ENCODE peak calls at places on chromosomes 5 and 9, in five cellular contexts. One of them, this sample, is unnamed.

GRCh38 chr9:7520396-7520795 is 279.2 kb downstream of the DMAC1 start:
- DNase-seq in IMR-90: no peak
- DNase-seq in A549: no peak
- DNase-seq in K562: no peak
- DNase-seq in HepG2: no peak
- DNase-seq in this sample: no peak

GRCh38 chr5:74042559-74043357 is 416.8 kb downstream of the ARHGEF28 start:
- DNase-seq in IMR-90: peak; percentile 81
- DNase-seq in A549: peak; percentile 50
- DNase-seq in K562: no peak
- DNase-seq in HepG2: no peak
- DNase-seq in this sample: no peak

GRCh38 chr9:72092820-72093219 is 32.4 kb upstream of the C9orf57 start:
- DNase-seq in IMR-90: no peak
- DNase-seq in A549: no peak
- DNase-seq in K562: no peak
- DNase-seq in HepG2: no peak
- DNase-seq in this sample: no peak

GRCh38 chr5:158051036-158051435 is 192.1 kb upstream of the CLINT1 start:
- DNase-seq in IMR-90: no peak
- DNase-seq in A549: no peak
- DNase-seq in K562: no peak
- DNase-seq in HepG2: no peak
- DNase-seq in this sample: no peak

GRCh38 chr9:72596451-72597180 is 75.2 kb downstream of the TMC1 start:
- DNase-seq in IMR-90: no peak
- DNase-seq in A549: no peak
- DNase-seq in K562: no peak
- DNase-seq in HepG2: no peak
- DNase-seq in this sample: no peak

GRCh38 chr9:24391095-24391494 is 154.6 kb downstream of the IZUMO3 start:
- DNase-seq in IMR-90: no peak
- DNase-seq in A549: no peak
- DNase-seq in K562: no peak
- DNase-seq in HepG2: no peak
- DNase-seq in this sample: no peak

GRCh38 chr5:107781451-107781850 is 110.7 kb upstream of the EFNA5 start:
- DNase-seq in IMR-90: peak; percentile 48
- DNase-seq in A549: no peak
- DNase-seq in K562: no peak
- DNase-seq in HepG2: no peak
- DNase-seq in this sample: no peak

GRCh38 chr5:141560725-141561483 is 57.9 kb downstream of the DIAPH1 start:
- DNase-seq in IMR-90: peak; percentile 98
- DNase-seq in A549: peak; percentile 73
- DNase-seq in K562: peak; percentile 65
- DNase-seq in HepG2: peak; percentile 10
- DNase-seq in this sample: no peak

GRCh38 chr9:7298123-7298522 is 501.5 kb downstream of the DMAC1 start:
- DNase-seq in IMR-90: no peak
- DNase-seq in A549: no peak
- DNase-seq in K562: no peak
- DNase-seq in HepG2: no peak
- DNase-seq in this sample: peak; percentile 92

GRCh38 chr9:76255781-76256455 is 138.3 kb downstream of the RFK start:
- DNase-seq in IMR-90: peak; percentile 98
- DNase-seq in A549: peak; percentile 21
- DNase-seq in K562: no peak
- DNase-seq in HepG2: no peak
- DNase-seq in this sample: no peak

GRCh38 chr9:73133042-73133651 is 18.5 kb upstream of the ANXA1 start:
- DNase-seq in IMR-90: no peak
- DNase-seq in A549: no peak
- DNase-seq in K562: no peak
- DNase-seq in HepG2: no peak
- DNase-seq in this sample: no peak

GRCh38 chr9:122226142-122226757 is 2.5 kb downstream of the LHX6 start:
- DNase-seq in IMR-90: no peak
- DNase-seq in A549: no peak
- DNase-seq in K562: no peak
- DNase-seq in HepG2: no peak
- DNase-seq in this sample: no peak

GRCh38 chr9:102842421-102842820 is 152.7 kb upstream of the CYLC2 start:
- DNase-seq in IMR-90: no peak
- DNase-seq in A549: no peak
- DNase-seq in K562: no peak
- DNase-seq in HepG2: no peak
- DNase-seq in this sample: no peak

GRCh38 chr5:131079232-131079631 is 85.8 kb downstream of the HINT1 start:
- DNase-seq in IMR-90: no peak
- DNase-seq in A549: no peak
- DNase-seq in K562: no peak
- DNase-seq in HepG2: peak; percentile 55
- DNase-seq in this sample: no peak

GRCh38 chr5:67543704-67544103 is 347.1 kb upstream of the CD180 start:
- DNase-seq in IMR-90: no peak
- DNase-seq in A549: no peak
- DNase-seq in K562: no peak
- DNase-seq in HepG2: no peak
- DNase-seq in this sample: no peak

GRCh38 chr5:113204525-113205161 is 228.0 kb downstream of the DCP2 start:
- DNase-seq in IMR-90: peak; percentile 64
- DNase-seq in A549: no peak
- DNase-seq in K562: no peak
- DNase-seq in HepG2: peak; percentile 45
- DNase-seq in this sample: no peak

GRCh38 chr9:94806307-94806893 is 79.9 kb downstream of the AOPEP start:
- DNase-seq in IMR-90: no peak
- DNase-seq in A549: peak; percentile 90
- DNase-seq in K562: no peak
- DNase-seq in HepG2: no peak
- DNase-seq in this sample: peak; percentile 31

GRCh38 chr9:100637787-100638186 is 59.9 kb downstream of the CAVIN4 start:
- DNase-seq in IMR-90: no peak
- DNase-seq in A549: peak; percentile 20
- DNase-seq in K562: no peak
- DNase-seq in HepG2: peak; percentile 58
- DNase-seq in this sample: no peak

GRCh38 chr5:56535347-56535746 is 280.0 kb upstream of the MAP3K1 start:
- DNase-seq in IMR-90: no peak
- DNase-seq in A549: no peak
- DNase-seq in K562: no peak
- DNase-seq in HepG2: no peak
- DNase-seq in this sample: no peak
- H3K27ac ChIP-seq in IMR-90: no peak overlapping the region
- H3K27ac ChIP-seq in A549: no peak overlapping the region
- H3K27ac ChIP-seq in K562: no peak overlapping the region
- H3K27ac ChIP-seq in HepG2: no peak overlapping the region
- H3K27ac ChIP-seq in this sample: no peak overlapping the region

GRCh38 chr9:4293293-4293931 is 6.5 kb downstream of the GLIS3 start:
- DNase-seq in IMR-90: peak; percentile 97
- DNase-seq in A549: peak; percentile 95
- DNase-seq in K562: no peak
- DNase-seq in HepG2: no peak
- DNase-seq in this sample: no peak
- TF ChIP-seq USF2 in IMR-90: no peak
- TF ChIP-seq USF2 in A549: no peak
- TF ChIP-seq USF2 in K562: no peak
- TF ChIP-seq USF2 in HepG2: no peak
- TF ChIP-seq USF2 in this sample: no peak

DNA sequence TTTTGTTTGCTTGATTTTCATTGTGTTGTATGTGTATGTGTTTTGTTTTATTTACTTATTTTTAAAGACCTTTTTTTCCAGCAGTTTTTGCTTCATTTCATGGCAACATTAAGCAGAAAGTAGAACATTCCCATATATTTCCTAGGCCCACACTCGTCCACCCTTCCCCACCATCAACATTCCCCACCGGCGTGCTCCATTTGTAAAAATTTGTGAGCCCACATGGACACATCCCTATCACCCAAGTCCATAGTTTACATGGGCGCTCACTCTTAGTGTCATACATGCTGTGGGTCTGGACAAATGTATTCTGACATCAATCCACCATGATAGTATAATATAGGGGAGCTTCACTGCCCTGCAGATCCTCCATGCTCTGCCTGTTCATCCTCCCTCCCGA is 133.8 kb downstream of the ADAMTS16 start:
- DNase-seq in IMR-90: no peak
- DNase-seq in A549: no peak
- DNase-seq in K562: no peak
- DNase-seq in HepG2: no peak
- DNase-seq in this sample: no peak
- TF ChIP-seq BHLHE40 in IMR-90: no peak
- TF ChIP-seq BHLHE40 in A549: no peak
- TF ChIP-seq BHLHE40 in K562: no peak
- TF ChIP-seq BHLHE40 in HepG2: no peak
- TF ChIP-seq BHLHE40 in this sample: no peak

GRCh38 chr9:124594215-124594614 is 87.0 kb upstream of the NR5A1 start:
- DNase-seq in IMR-90: peak; percentile 20
- DNase-seq in A549: no peak
- DNase-seq in K562: no peak
- DNase-seq in HepG2: no peak
- DNase-seq in this sample: no peak
- H3K27ac ChIP-seq in IMR-90: no peak overlapping the region
- H3K27ac ChIP-seq in A549: no peak overlapping the region
- H3K27ac ChIP-seq in K562: peak overlapping the region; percentile 23
- H3K27ac ChIP-seq in HepG2: peak overlapping the region; percentile 9
- H3K27ac ChIP-seq in this sample: peak overlapping the region; percentile 52

DNA sequence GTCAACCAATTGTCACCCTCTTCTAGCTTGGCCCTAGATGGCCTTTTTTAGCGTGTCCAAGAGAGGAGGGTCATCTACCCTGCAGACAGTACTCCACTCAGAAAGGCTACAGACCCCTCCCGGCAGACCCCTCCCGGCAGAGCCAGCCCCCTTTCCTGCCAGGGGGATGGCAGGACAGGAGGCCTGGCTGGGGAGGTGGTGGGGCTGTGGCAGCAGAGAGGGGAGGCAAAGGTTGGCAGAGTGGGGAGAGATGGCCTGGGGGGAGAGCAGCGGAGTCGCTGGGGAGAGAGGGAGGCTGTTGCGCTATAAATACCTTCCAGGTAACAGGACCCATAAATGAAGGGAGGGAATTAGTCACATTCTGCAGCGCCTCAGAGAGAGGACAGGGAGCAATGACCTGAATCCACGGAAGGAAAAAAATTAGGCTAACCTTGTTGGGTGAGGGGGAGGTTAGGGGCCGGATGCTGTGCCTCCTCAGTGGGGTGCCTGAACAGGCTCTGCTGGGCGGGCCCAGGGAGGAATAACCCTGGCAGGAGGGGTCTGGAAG is 32.9 kb upstream of the PSD2 start:
- DNase-seq in IMR-90: no peak
- DNase-seq in A549: no peak
- DNase-seq in K562: no peak
- DNase-seq in HepG2: no peak
- DNase-seq in this sample: no peak
- TF ChIP-seq USF2 in IMR-90: no peak
- TF ChIP-seq USF2 in A549: no peak
- TF ChIP-seq USF2 in K562: no peak
- TF ChIP-seq USF2 in HepG2: no peak
- TF ChIP-seq USF2 in this sample: no peak

DNA sequence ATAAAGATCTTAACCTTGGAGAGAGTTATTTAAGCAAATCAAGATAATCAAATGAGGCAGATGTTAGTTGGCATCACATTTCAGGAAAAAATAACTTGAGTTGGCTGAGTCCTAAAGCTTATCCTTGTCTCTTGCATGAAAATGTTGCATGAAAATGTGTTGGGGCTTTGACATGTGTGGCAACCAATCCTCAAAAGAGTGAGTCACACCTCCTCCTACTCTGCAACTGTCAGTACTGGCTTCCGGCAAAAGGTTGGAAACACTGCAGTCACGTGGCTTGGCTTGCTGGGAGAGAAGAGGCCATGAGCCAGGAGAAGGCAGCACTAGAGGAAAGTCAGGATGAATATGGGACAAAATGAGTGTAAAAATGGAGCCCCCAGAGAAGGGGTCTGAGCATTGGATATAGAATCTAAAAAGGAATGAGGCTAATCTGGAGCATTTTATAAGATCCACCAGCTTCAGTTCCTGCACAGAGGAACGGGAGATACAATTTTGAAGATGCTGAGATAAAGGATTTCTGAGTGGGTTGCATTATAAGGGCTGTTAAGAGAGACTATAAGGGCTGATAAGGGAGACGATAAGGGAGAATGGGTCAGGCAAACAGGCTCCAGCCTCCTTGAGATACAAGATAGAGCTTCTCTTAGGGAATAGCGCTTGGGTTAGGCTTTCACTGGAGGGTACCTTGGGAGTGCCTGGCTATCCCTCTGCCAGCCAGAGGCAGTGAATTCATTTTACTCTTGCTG is 43.1 kb downstream of the SPATA31D1 start:
- DNase-seq in IMR-90: peak; percentile 88
- DNase-seq in A549: peak; percentile 23
- DNase-seq in K562: no peak
- DNase-seq in HepG2: peak; percentile 2
- DNase-seq in this sample: no peak
- TF ChIP-seq BHLHE40 in IMR-90: peak; percentile 51
- TF ChIP-seq BHLHE40 in A549: no peak
- TF ChIP-seq BHLHE40 in K562: no peak
- TF ChIP-seq BHLHE40 in HepG2: no peak
- TF ChIP-seq BHLHE40 in this sample: no peak

DNA sequence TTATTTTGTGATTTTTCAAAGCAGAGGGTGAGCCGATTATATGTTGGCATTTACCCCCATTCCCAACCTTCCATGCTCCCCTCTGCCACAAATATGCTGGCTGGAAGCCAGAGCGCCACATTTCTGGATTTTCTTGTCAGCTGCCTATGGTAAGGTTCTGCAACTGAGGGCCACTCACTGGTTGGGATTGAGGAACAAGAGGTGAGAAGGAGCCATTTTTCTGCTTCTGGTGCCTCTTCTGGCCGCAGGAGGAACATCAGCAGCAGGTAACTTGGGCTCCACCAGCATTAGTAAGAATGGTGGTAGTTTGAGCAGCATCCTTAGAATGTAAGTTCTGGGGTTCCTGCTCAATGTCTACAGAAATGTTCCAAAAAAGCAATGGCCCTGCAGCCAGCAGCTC is 159.5 kb upstream of the MAST4 start:
- DNase-seq in IMR-90: no peak
- DNase-seq in A549: peak; percentile 34
- DNase-seq in K562: no peak
- DNase-seq in HepG2: peak; percentile 6
- DNase-seq in this sample: no peak
- H3K27ac ChIP-seq in IMR-90: no peak overlapping the region
- H3K27ac ChIP-seq in A549: no peak overlapping the region
- H3K27ac ChIP-seq in K562: no peak overlapping the region
- H3K27ac ChIP-seq in HepG2: no peak overlapping the region
- H3K27ac ChIP-seq in this sample: no peak overlapping the region

GRCh38 chr9:16509946-16510504 is 360.4 kb downstream of the BNC2 start:
- DNase-seq in IMR-90: peak; percentile 81
- DNase-seq in A549: no peak
- DNase-seq in K562: no peak
- DNase-seq in HepG2: no peak
- DNase-seq in this sample: no peak
- TF ChIP-seq USF2 in IMR-90: no peak
- TF ChIP-seq USF2 in A549: no peak
- TF ChIP-seq USF2 in K562: no peak
- TF ChIP-seq USF2 in HepG2: no peak
- TF ChIP-seq USF2 in this sample: no peak

GRCh38 chr5:72402959-72403628 is 82.9 kb downstream of the PTCD2 start:
- DNase-seq in IMR-90: no peak
- DNase-seq in A549: peak; percentile 37
- DNase-seq in K562: peak; percentile 44
- DNase-seq in HepG2: no peak
- DNase-seq in this sample: no peak
- TF ChIP-seq BHLHE40 in IMR-90: no peak
- TF ChIP-seq BHLHE40 in A549: no peak
- TF ChIP-seq BHLHE40 in K562: no peak
- TF ChIP-seq BHLHE40 in HepG2: no peak
- TF ChIP-seq BHLHE40 in this sample: no peak